ENCODE peak calls at places on chromosomes 5 and 9, in six cellular contexts. F, D, S, B, X and P are unnamed samples.

GRCh38 chr9:34170252-34170915 is 8.5 kb upstream of the UBAP1 start:
- DNase-seq in X (no peak), F (peak; percentile 60), B (no peak), D (no peak), S (no peak), P (no peak)

GRCh38 chr5:35202319-35203111 is 27.8 kb downstream of the PRLR start:
- DNase-seq in X (no peak), D (peak; percentile 36), S (no peak), F (no peak), B (peak; percentile 64), P (no peak)

GRCh38 chr5:176748073-176748966 is 62.0 kb upstream of the UNC5A start:
- DNase-seq in X (no peak), D (no peak), B (no peak), F (peak; percentile 59), S (peak; percentile 28), P (no peak)

GRCh38 chr9:20580673-20581072 is 41.6 kb downstream of the MLLT3 start:
- DNase-seq in D (no peak), B (no peak), X (no peak), F (no peak), S (no peak), P (no peak)

GRCh38 chr9:126880947-126881332 is 20.5 kb downstream of the ZBTB34 start:
- DNase-seq in X (no peak), B (no peak), S (no peak), D (no peak), F (no peak), P (no peak)

GRCh38 chr5:164002214-164002613 is 496.8 kb downstream of the MAT2B start:
- DNase-seq in F (no peak), D (no peak), B (no peak), X (no peak), S (no peak), P (no peak)

GRCh38 chr5:5271606-5272321 is 131.6 kb downstream of the ADAMTS16 start:
- DNase-seq in D (no peak), F (no peak), X (no peak), B (no peak), S (no peak), P (no peak)

GRCh38 chr5:140965905-140966292 is 377 bp upstream of the PCDHAC2 start:
- DNase-seq in S (no peak), F (no peak), X (no peak), D (no peak), B (no peak), P (no peak)

GRCh38 chr9:97046228-97046627 is 7.3 kb upstream of the CTSV start:
- DNase-seq in F (peak; percentile 86), X (peak; percentile 59), D (peak; percentile 83), B (no peak), S (peak; percentile 79), P (peak; percentile 86)

GRCh38 chr5:67799732-67800234 is 415.8 kb upstream of the PIK3R1 start:
- DNase-seq in S (no peak), B (no peak), X (no peak), F (no peak), D (no peak), P (no peak)

GRCh38 chr9:72800326-72800994 is 152.4 kb downstream of the ALDH1A1 start:
- DNase-seq in D (no peak), F (no peak), X (no peak), B (no peak), S (no peak), P (no peak)

GRCh38 chr9:10108815-10109214 is 504.0 kb downstream of the PTPRD start:
- DNase-seq in B (no peak), D (no peak), X (no peak), F (no peak), S (no peak), P (no peak)

GRCh38 chr5:140555747-140556312 is 1.4 kb downstream of the SRA1 start:
- DNase-seq in D (no peak), B (no peak), X (no peak), S (no peak), F (no peak), P (no peak)

GRCh38 chr5:74500037-74500917 is 140.3 kb downstream of the ENC1 start:
- DNase-seq in D (no peak), F (no peak), X (no peak), S (no peak), B (no peak), P (no peak)

GRCh38 chr9:131661954-131662621 is 77.8 kb downstream of the RAPGEF1 start:
- DNase-seq in F (no peak), S (no peak), B (no peak), D (no peak), X (no peak), P (no peak)

GRCh38 chr9:120080781-120081180 is 499.2 kb downstream of the CDK5RAP2 start:
- DNase-seq in F (no peak), B (no peak), X (no peak), S (no peak), D (no peak), P (no peak)

GRCh38 chr5:10762178-10762775 is 1.2 kb upstream of the DAP start:
- DNase-seq in F (no peak), S (no peak), X (no peak), B (peak; percentile 34), D (no peak), P (no peak)

GRCh38 chr5:157464518-157465171 is 4.6 kb downstream of the NIPAL4 start:
- DNase-seq in S (no peak), B (peak; percentile 86), X (no peak), D (peak; percentile 76), F (peak; percentile 86), P (peak; percentile 64)

DNA sequence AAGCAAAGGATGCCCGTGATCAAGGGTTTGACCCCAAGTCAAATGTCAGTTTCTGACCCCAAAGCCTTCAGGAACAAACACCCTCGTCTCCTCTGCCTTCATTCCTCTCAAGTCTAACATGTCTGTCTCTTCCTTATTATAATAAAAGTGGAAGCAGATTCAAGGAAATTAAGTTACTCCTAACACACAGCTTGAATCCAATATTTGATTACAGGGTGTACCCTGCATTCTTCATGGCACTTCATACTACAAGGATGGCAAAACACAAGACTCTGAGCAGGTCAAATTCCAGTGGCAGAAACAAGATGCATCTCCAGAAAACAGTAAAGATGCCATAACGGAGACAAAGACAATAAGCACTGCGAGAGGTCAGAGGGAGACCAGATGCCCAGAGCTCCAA is 119.2 kb upstream of the FAM120A start:
- DNase-seq in D (no peak), S (no peak), X (no peak), F (no peak), B (no peak), P (no peak)
- TF ChIP-seq POLR2A in D (no peak), S (no peak), X (no peak), F (no peak), B (no peak), P (no peak)

GRCh38 chr5:3658929-3659328 is 63.3 kb downstream of the IRX1 start:
- DNase-seq in D (no peak), F (peak; percentile 46), B (no peak), X (no peak), S (no peak), P (no peak)

GRCh38 chr5:3661755-3662296 is 66.2 kb downstream of the IRX1 start:
- DNase-seq in D (no peak), F (peak; percentile 64), B (no peak), S (no peak), X (no peak), P (no peak)

GRCh38 chr5:3657364-3658003 is 61.9 kb downstream of the IRX1 start:
- DNase-seq in D (no peak), S (no peak), X (no peak), F (peak; percentile 43), B (no peak), P (no peak)

GRCh38 chr5:3659907-3660306 is 64.3 kb downstream of the IRX1 start:
- DNase-seq in S (no peak), F (peak; percentile 67), B (peak; percentile 21), D (no peak), X (no peak), P (no peak)

DNA sequence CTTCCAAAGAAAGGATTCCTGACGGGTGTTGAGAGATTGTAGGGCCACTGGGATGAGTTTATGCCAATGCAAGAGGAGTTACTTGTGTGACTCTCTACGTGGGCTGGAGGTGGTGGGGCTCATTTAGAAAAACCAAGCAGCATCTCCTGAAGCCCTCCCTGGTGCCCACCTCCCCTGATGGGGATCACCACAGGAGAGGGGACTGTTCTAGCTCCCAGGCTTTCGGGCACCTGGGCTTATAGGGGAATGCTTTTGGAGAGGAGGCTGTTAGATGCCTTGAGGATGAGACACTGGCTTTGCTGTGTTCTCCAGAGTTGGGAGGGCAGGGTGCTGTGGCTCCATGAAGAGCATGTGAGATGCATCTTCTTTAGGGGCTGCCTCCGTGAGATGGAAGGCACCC is 65.0 kb downstream of the IRX1 start:
- DNase-seq in X (no peak), D (no peak), F (peak; percentile 36), B (no peak), S (no peak), P (no peak)
- TF ChIP-seq POLR2A in X (no peak), D (no peak), F (no peak), B (no peak), S (no peak), P (no peak)

GRCh38 chr5:54311178-54311811 is 922 bp upstream of the ARL15 start:
- DNase-seq in F (no peak), S (no peak), D (no peak), X (no peak), B (peak; percentile 32), P (no peak)

GRCh38 chr5:54310433-54311177 is at the start of gene ARL15:
- DNase-seq in F (peak; percentile 100), D (peak; percentile 88), X (peak; percentile 99), S (peak; percentile 99), B (peak; percentile 97), P (peak; percentile 86)

GRCh38 chr5:54315736-54316135 is 5.4 kb upstream of the ARL15 start:
- DNase-seq in B (no peak), F (no peak), S (no peak), X (no peak), D (no peak), P (no peak)

GRCh38 chr5:54312499-54312898 is 2.1 kb upstream of the ARL15 start:
- DNase-seq in D (no peak), B (no peak), F (no peak), S (no peak), X (no peak), P (no peak)

DNA sequence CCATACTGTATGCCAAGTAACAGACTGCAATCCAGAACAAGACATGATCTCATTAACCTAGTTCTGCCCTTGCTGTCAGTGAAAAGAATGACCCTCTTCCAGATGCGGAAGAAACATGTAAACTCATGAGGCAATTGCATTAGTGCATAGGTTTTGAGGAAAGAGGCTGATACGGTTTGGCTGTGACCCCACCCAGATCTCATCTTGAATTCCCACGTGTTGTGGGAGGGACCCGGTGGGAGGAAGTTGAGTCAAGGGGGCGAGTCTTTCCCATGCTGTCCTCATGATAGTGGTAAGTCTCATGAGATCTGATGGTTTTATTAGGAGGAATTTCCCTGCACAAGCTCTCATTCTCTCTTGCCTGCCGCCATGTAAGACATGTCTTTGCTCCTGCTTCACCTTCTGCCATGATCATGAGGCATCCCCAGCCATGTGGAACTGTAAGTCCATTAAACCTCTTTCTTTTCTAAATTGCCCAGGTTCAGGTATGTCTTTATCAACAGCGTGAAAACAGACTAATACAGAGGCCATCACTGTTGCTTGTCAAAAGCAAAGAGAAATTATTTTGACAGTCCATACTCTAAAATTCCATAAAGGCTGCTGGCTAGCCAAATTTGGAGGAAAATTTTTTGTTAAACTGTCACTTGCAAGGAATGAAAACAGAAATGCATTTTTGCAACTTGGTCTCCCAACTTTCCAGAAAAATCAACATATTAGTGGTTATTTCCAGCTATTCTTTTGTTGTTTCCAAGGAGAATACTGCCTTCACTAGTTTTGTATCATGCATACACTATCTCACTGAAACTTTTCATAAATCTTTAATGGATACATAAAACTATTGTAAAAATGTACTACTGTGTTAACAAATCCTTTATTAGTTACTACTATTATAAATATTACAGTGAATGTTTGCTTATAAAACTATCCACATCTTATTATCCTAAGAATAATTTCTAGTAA is 3.2 kb upstream of the ARL15 start:
- DNase-seq in B (peak; percentile 15), D (no peak), X (no peak), F (no peak), S (no peak), P (no peak)
- TF ChIP-seq POLR2A in B (no peak), D (no peak), X (no peak), F (no peak), S (no peak), P (no peak)

GRCh38 chr9:128218518-128219389 is 15.6 kb downstream of the DNM1 start:
- DNase-seq in X (peak; percentile 98), F (peak; percentile 98), S (peak; percentile 95), D (peak; percentile 98), B (peak; percentile 83), P (peak; percentile 75)
- TF ChIP-seq POLR2A in X (no peak), F (no peak), S (no peak), D (peak; percentile 52), B (no peak), P (no peak)